ENCODE peak calls at places on chromosomes 13 and 19, in four cellular contexts. D, B, A and V are unnamed samples.

GRCh38 chr19:13212759-13213330 is 62.6 kb downstream of the IER2 start:
- DNase-seq in B (no peak), A (peak; percentile 38), D (peak; percentile 43), V (no peak)

GRCh38 chr19:662962-663681 is at the start of gene RNF126:
- DNase-seq in B (peak; percentile 94), D (peak; percentile 88), A (peak; percentile 94), V (peak; percentile 86)

GRCh38 chr19:36114763-36115452 is at the start of gene POLR2I:
- DNase-seq in A (peak; percentile 99), D (peak; percentile 100), B (peak; percentile 100), V (peak; percentile 100)

GRCh38 chr19:32233885-32234284 is 111.5 kb upstream of the ZNF507 start:
- DNase-seq in D (no peak), B (no peak), A (no peak), V (no peak)

GRCh38 chr19:37905936-37906867 is at the start of gene WDR87:
- DNase-seq in A (no peak), B (no peak), D (no peak), V (peak; percentile 90)

GRCh38 chr13:30148171-30148754 is 159.1 kb downstream of the KATNAL1 start:
- DNase-seq in A (no peak), D (no peak), B (no peak), V (no peak)

GRCh38 chr19:50669319-50670101 is 20.3 kb downstream of the C19orf81 start:
- DNase-seq in B (no peak), A (peak; percentile 20), D (peak; percentile 15), V (no peak)

GRCh38 chr19:49614096-49614857 is 23.3 kb downstream of the PRR12 start:
- DNase-seq in A (no peak), B (no peak), D (peak; percentile 91), V (no peak)

GRCh38 chr19:46731007-46731501 is 14.1 kb upstream of the PRKD2 start:
- DNase-seq in D (peak; percentile 94), A (no peak), B (no peak), V (no peak)

GRCh38 chr13:19154843-19155242 is 26.8 kb downstream of the TUBA3C start:
- DNase-seq in B (no peak), A (no peak), D (no peak), V (no peak)

GRCh38 chr13:26424181-26424580 is 133.3 kb upstream of the WASF3 start:
- DNase-seq in B (no peak), A (no peak), D (no peak), V (no peak)

GRCh38 chr13:44819245-44819644 is 170.0 kb downstream of the NUFIP1 start:
- DNase-seq in B (no peak), A (no peak), D (peak; percentile 95), V (no peak)

GRCh38 chr13:42041684-42042035 is 6.8 kb upstream of the DGKH start:
- DNase-seq in B (peak; percentile 63), A (peak; percentile 49), D (peak; percentile 63), V (peak; percentile 29)

GRCh38 chr19:15379996-15380647 is 535 bp upstream of the AKAP8 start:
- DNase-seq in B (no peak), D (peak; percentile 11), A (no peak), V (no peak)

GRCh38 chr19:32576790-32577189 is 4.2 kb upstream of the PDCD5 start:
- DNase-seq in A (no peak), D (no peak), B (no peak), V (no peak)

GRCh38 chr19:40762754-40763153 is 11.8 kb downstream of the SNRPA start:
- DNase-seq in B (no peak), A (no peak), D (no peak), V (no peak)

GRCh38 chr19:988510-988909 is 4.4 kb downstream of the WDR18 start:
- DNase-seq in B (no peak), D (no peak), A (no peak), V (no peak)

GRCh38 chr13:105139380-105140285 is 1395.8 kb downstream of the EFNB2 start:
- DNase-seq in B (no peak), A (peak; percentile 8), D (peak; percentile 62), V (no peak)

GRCh38 chr13:83162493-83162892 is 719.8 kb downstream of the SLITRK1 start:
- DNase-seq in A (no peak), B (no peak), D (peak; percentile 17), V (no peak)

GRCh38 chr19:44401108-44401786 is at the start of gene ZNF285:
- DNase-seq in B (peak; percentile 96), A (peak; percentile 80), D (peak; percentile 95), V (peak; percentile 90)

GRCh38 chr13:65217459-65217858 is 2012.7 kb downstream of the PCDH9 start:
- DNase-seq in B (no peak), A (no peak), D (no peak), V (no peak)

GRCh38 chr13:27455331-27455855 is 5.0 kb upstream of the MTIF3 start:
- DNase-seq in A (no peak), D (no peak), B (no peak), V (no peak)

GRCh38 chr19:58387338-58388174 is 487 bp downstream of the RPS5 start:
- DNase-seq in D (no peak), A (no peak), B (peak; percentile 45), V (no peak)

GRCh38 chr19:13843104-13843921 is 33.6 kb upstream of the NANOS3 start:
- DNase-seq in D (peak; percentile 47), A (no peak), B (peak; percentile 71), V (no peak)

GRCh38 chr19:17021328-17021727 is 5.3 kb downstream of the CPAMD8 start:
- DNase-seq in B (no peak), D (no peak), A (no peak), V (no peak)

GRCh38 chr19:54307389-54307788 is 5.6 kb downstream of the LILRA5 start:
- DNase-seq in A (no peak), D (no peak), B (no peak), V (no peak)

GRCh38 chr19:55973982-55974381 is 12.6 kb upstream of the NLRP5 start:
- DNase-seq in B (no peak), D (no peak), A (no peak), V (no peak)

GRCh38 chr19:51976852-51977251 is 9.8 kb downstream of the ZNF350 start:
- DNase-seq in B (no peak), D (no peak), A (no peak), V (no peak)

GRCh38 chr19:1468274-1469199 is 10.5 kb downstream of the C19orf25 start:
- DNase-seq in B (peak; percentile 73), D (peak; percentile 37), A (no peak), V (no peak)